ENCODE peak calls at places on chromosomes 13 and 19, in ten cellular contexts. Y is cardiac fibroblast; F is NCI-H1092 treated with DMSO at 0.1 percent for 48 hours; D is osteocyte; B is NCI-H2029 treated with DMSO at 0.1 percent for 48 hours; R is PC-3; S is type B pancreatic cell; I is stimulated activated CD4-positive, alpha-beta T cell treated with anti-CD3 and anti-CD28 coated beads, Interleukin-15, amount 100 ng/mL, for 1 hour; U is heart left ventricle; O is activated naive CD8-positive, alpha-beta T cell treated with anti-CD3 and anti-CD28 coated beads for 36 hours. X is an unnamed sample.
A peak's percentile ranks its signal among the peaks of the same experiment; 100 is the strongest.

GRCh38 chr13:88071371-88071770 is 400.2 kb downstream of the SLITRK5 start:
- DNase-seq in U (no peak), B (no peak), O (no peak), Y (no peak), S (no peak), F (no peak), R (no peak), I (no peak), D (no peak), X (no peak)

GRCh38 chr13:57633141-57633949 is 1.8 kb downstream of the PCDH17 start:
- DNase-seq in U (peak; percentile 81), F (no peak), R (no peak), B (no peak), Y (peak; percentile 14), I (no peak), O (no peak), S (peak; percentile 74), D (no peak), X (no peak)

GRCh38 chr19:10269333-10270179 is 1.4 kb upstream of the ICAM1 start:
- DNase-seq in O (peak; percentile 88), Y (peak; percentile 82), F (peak; percentile 53), I (peak; percentile 85), B (peak; percentile 38), U (peak; percentile 90), R (peak; percentile 88), S (peak; percentile 87), D (peak; percentile 96), X (peak; percentile 57)

GRCh38 chr19:56142087-56142787 is 1.1 kb downstream of the ZNF444 start:
- DNase-seq in D (no peak), U (no peak), B (peak; percentile 94), I (no peak), F (no peak), S (no peak), Y (no peak), O (no peak), R (peak; percentile 75), X (no peak)

GRCh38 chr13:114044486-114044885 is 70.6 kb upstream of the C13orf46 start:
- DNase-seq in I (no peak), D (no peak), F (no peak), B (no peak), U (no peak), Y (no peak), R (no peak), S (no peak), O (no peak), X (no peak)

GRCh38 chr19:51024924-51025323 is 1.5 kb downstream of the KLK11 start:
- DNase-seq in U (no peak), R (no peak), S (no peak), B (peak; percentile 92), I (no peak), F (no peak), Y (no peak), O (no peak), D (no peak), X (no peak)

GRCh38 chr13:112510002-112510780 is 77.8 kb downstream of the TUBGCP3 start:
- DNase-seq in S (no peak), R (peak; percentile 55), U (no peak), D (no peak), I (no peak), F (peak; percentile 80), Y (peak; percentile 67), O (no peak), B (no peak), X (peak; percentile 34)

GRCh38 chr19:46753420-46754155 is 7.3 kb upstream of the STRN4 start:
- DNase-seq in U (no peak), I (peak; percentile 48), R (peak; percentile 51), B (peak; percentile 43), Y (no peak), F (peak; percentile 44), O (peak; percentile 67), D (no peak), S (no peak), X (peak; percentile 95)

X was measured in NCI-H2171 treated with DMSO at 0.1 percent for 48 hours.